ENCODE peak calls at places on chromosome 15, in seven cellular contexts. R is trophoblast cell, E is neuronal stem cell, D is H9, W is IMR-90, J is H1, Z is mesenchymal stem cell. L is an unnamed sample.

GRCh38 chr15:50907866-50908208 is 646 bp upstream of the AP4E1 start:
- DNase-seq in R (no peak), E (no peak), D (peak), W (peak), J (no peak), Z (peak), L (peak)

GRCh38 chr15:28006116-28006911 is 92.8 kb downstream of the OCA2 start:
- DNase-seq in R (no peak), E (no peak), D (no peak), W (no peak), J (no peak), Z (no peak), L (no peak)

GRCh38 chr15:39118510-39118909 is 462.4 kb upstream of the THBS1 start:
- DNase-seq in R (no peak), E (no peak), D (no peak), W (peak), J (no peak), Z (no peak), L (no peak)

GRCh38 chr15:74384566-74385441 is 17.4 kb upstream of the CYP11A1 start:
- DNase-seq in R (peak), E (no peak), D (no peak), W (no peak), J (no peak), Z (no peak), L (peak)

GRCh38 chr15:35308802-35309201 is 223.7 kb upstream of the NANOGP8 start:
- DNase-seq in R (peak), E (no peak), D (no peak), W (peak), J (no peak), Z (peak), L (peak)

GRCh38 chr15:100461049-100461448 is 67.7 kb downstream of the CERS3 start:
- DNase-seq in R (no peak), E (no peak), D (no peak), W (no peak), J (no peak), Z (no peak), L (no peak)

GRCh38 chr15:101161656-101162055 is 90.2 kb downstream of the CHSY1 start:
- DNase-seq in R (no peak), E (no peak), D (no peak), W (no peak), J (no peak), Z (no peak), L (no peak)

GRCh38 chr15:97728791-97729190 is 231.7 kb upstream of the ARRDC4 start:
- DNase-seq in R (no peak), E (peak), D (no peak), W (no peak), J (no peak), Z (no peak), L (no peak)

GRCh38 chr15:39924437-39924836 is 4.4 kb upstream of the GPR176 start:
- DNase-seq in R (no peak), E (no peak), D (no peak), W (no peak), J (no peak), Z (no peak), L (no peak)

GRCh38 chr15:74978503-74978902 is 16.9 kb upstream of the SCAMP5 start:
- DNase-seq in R (no peak), E (no peak), D (no peak), W (peak), J (no peak), Z (peak), L (no peak)

GRCh38 chr15:74176262-74177208 is 3.0 kb downstream of the ISLR start:
- DNase-seq in R (no peak), E (no peak), D (peak), W (no peak), J (no peak), Z (no peak), L (peak)

GRCh38 chr15:71083349-71083748 is 31.9 kb upstream of the THSD4 start:
- DNase-seq in R (no peak), E (no peak), D (no peak), W (peak), J (no peak), Z (no peak), L (no peak)

GRCh38 chr15:61138151-61138550 is 91.0 kb downstream of the RORA start:
- DNase-seq in R (no peak), E (no peak), D (no peak), W (peak), J (no peak), Z (no peak), L (no peak)

GRCh38 chr15:27495963-27496459 is 525.0 kb downstream of the GABRG3 start:
- DNase-seq in R (no peak), E (no peak), D (no peak), W (no peak), J (no peak), Z (no peak), L (peak)

GRCh38 chr15:93965491-93965890 is 265.9 kb upstream of the MCTP2 start:
- DNase-seq in R (no peak), E (no peak), D (no peak), W (no peak), J (no peak), Z (no peak), L (no peak)

GRCh38 chr15:55116636-55117035 is 80.1 kb downstream of the RSL24D1 start:
- DNase-seq in R (no peak), E (no peak), D (no peak), W (no peak), J (no peak), Z (no peak), L (no peak)

GRCh38 chr15:62935300-62936081 is 107.1 kb upstream of the TPM1 start:
- DNase-seq in R (no peak), E (no peak), D (no peak), W (no peak), J (peak), Z (no peak), L (no peak)

GRCh38 chr15:72797834-72798233 is 14.3 kb upstream of the ADPGK start:
- DNase-seq in R (no peak), E (no peak), D (no peak), W (no peak), J (no peak), Z (no peak), L (no peak)

GRCh38 chr15:72797338-72797689 is 13.8 kb upstream of the ADPGK start:
- DNase-seq in R (no peak), E (no peak), D (peak), W (no peak), J (no peak), Z (no peak), L (no peak)

GRCh38 chr15:72796210-72796514 is 12.6 kb upstream of the ADPGK start:
- DNase-seq in R (no peak), E (no peak), D (no peak), W (no peak), J (no peak), Z (peak), L (no peak)

GRCh38 chr15:72800819-72801481 is 17.4 kb upstream of the ADPGK start:
- DNase-seq in R (no peak), E (no peak), D (no peak), W (peak), J (no peak), Z (peak), L (peak)

GRCh38 chr15:72796515-72797337 is 13.2 kb upstream of the ADPGK start:
- DNase-seq in R (peak), E (peak), D (peak), W (peak), J (peak), Z (peak), L (peak)
- H3K27ac ChIP-seq in R (no peak), E (no peak), D (no peak), W (no peak), J (no peak), Z (no peak), L (no peak)

DNA sequence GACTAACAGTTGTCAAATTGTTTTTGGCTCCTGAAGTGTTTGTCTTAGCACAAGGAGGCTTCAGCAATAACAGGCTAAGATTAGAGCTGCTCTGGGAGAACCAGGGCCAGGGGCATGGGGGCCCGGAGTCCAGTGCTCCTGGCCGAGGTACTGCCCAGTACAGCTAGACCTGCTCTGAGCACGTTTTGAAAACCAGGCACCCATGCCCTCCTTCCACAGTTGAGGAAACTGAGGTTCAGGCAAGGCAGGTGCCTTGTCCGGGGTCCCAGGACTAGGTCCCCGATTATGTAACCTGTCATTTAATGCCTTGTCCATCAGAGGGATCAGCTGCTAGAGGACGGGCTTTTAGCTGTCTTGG is 19.2 kb downstream of the KBTBD13 start:
- DNase-seq in R (no peak), E (no peak), D (no peak), W (no peak), J (no peak), Z (no peak), L (no peak)
- H3K23ac ChIP-seq in R (no peak), E (no peak), D (no peak), W (no peak), J (no peak), Z (no peak), L (no peak)

DNA sequence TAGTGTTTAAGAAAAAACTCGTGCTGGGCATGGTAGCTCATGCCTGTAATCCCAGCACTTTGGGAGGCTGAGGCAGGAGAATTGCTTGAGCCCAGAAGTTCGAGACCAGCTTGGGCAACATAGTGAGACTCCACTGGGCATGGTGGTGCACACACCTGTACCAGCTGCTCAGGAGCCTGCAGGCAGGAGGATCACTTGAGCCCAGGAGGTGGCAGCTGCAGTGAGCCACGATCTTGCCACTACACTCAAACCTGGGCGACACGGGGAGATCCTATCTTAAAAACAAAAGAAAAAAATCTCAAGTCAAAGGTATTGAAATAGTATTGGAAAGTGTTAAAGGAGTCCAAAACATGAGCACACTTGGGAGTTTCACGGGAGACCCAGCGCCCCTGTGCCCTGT is 14.0 kb downstream of the KLF13 start:
- DNase-seq in R (no peak), E (no peak), D (no peak), W (no peak), J (no peak), Z (no peak), L (no peak)
- H3K27ac ChIP-seq in R (no peak), E (no peak), D (no peak), W (no peak), J (no peak), Z (no peak), L (no peak)

GRCh38 chr15:79965836-79966630 is 5.0 kb downstream of the BCL2A1 start:
- DNase-seq in R (no peak), E (no peak), D (no peak), W (peak), J (no peak), Z (no peak), L (no peak)
- H3K23ac ChIP-seq in R (no peak), E (no peak), D (no peak), W (no peak), J (no peak), Z (no peak), L (no peak)

GRCh38 chr15:77818484-77819270 is 186.0 kb upstream of the LINGO1 start:
- DNase-seq in R (no peak), E (no peak), D (peak), W (no peak), J (peak), Z (no peak), L (peak)

GRCh38 chr15:77821188-77821958 is 188.7 kb upstream of the LINGO1 start:
- DNase-seq in R (peak), E (no peak), D (peak), W (peak), J (peak), Z (peak), L (peak)

GRCh38 chr15:77819271-77819806 is 186.6 kb upstream of the LINGO1 start:
- DNase-seq in R (no peak), E (no peak), D (no peak), W (no peak), J (peak), Z (no peak), L (no peak)

GRCh38 chr15:77821959-77822256 is 189.2 kb upstream of the LINGO1 start:
- DNase-seq in R (no peak), E (no peak), D (no peak), W (no peak), J (no peak), Z (no peak), L (no peak)

GRCh38 chr15:77819841-77820728 is 187.4 kb upstream of the LINGO1 start:
- DNase-seq in R (no peak), E (no peak), D (peak), W (no peak), J (peak), Z (peak), L (peak)
- H3K27ac ChIP-seq in R (no peak), E (no peak), D (no peak), W (no peak), J (no peak), Z (no peak), L (no peak)

GRCh38 chr15:95520922-95521321 is 809.6 kb upstream of the NR2F2 start:
- DNase-seq in R (no peak), E (no peak), D (no peak), W (no peak), J (no peak), Z (no peak), L (no peak)
- H3K23ac ChIP-seq in R (no peak), E (no peak), D (no peak), W (no peak), J (no peak), Z (no peak), L (no peak)

L was measured in mesendoderm.